ENCODE peak calls at places on chromosomes 16 and 17, in five cellular contexts. D is A549, C is breast epithelium, I is ovary, R is esophagus muscularis mucosa. U is an unnamed sample.

GRCh38 chr16:28237754-28238357 is 26.1 kb upstream of the XPO6 start:
- DNase-seq in C (no peak), I (no peak), R (no peak), D (no peak), U (no peak)

GRCh38 chr16:75927824-75928223 is 201.5 kb upstream of the CPHXL start:
- DNase-seq in D (no peak), R (no peak), C (no peak), I (no peak), U (no peak)

GRCh38 chr17:79114455-79115301 is 40.1 kb downstream of the ENGASE start:
- DNase-seq in C (no peak), D (no peak), I (no peak), R (no peak), U (peak; percentile 83)

GRCh38 chr17:76707985-76708807 is 2.6 kb downstream of the MXRA7 start:
- DNase-seq in I (no peak), R (no peak), C (no peak), D (no peak), U (peak; percentile 73)

GRCh38 chr17:79777844-79778503 is at the start of gene CBX2:
- DNase-seq in R (no peak), I (peak; percentile 78), C (no peak), D (peak; percentile 92), U (peak; percentile 86)

GRCh38 chr17:32627233-32628008 is 140.6 kb downstream of the CDK5R1 start:
- DNase-seq in D (no peak), R (no peak), I (peak; percentile 53), C (no peak), U (no peak)

GRCh38 chr16:28884045-28884444 is 5.8 kb downstream of the ATP2A1 start:
- DNase-seq in D (no peak), I (no peak), C (no peak), R (no peak), U (no peak)

GRCh38 chr17:80331820-80332219 is 71.2 kb downstream of the RNF213 start:
- DNase-seq in C (no peak), R (no peak), I (no peak), D (no peak), U (no peak)

GRCh38 chr16:88305176-88305575 is 77.6 kb upstream of the ZNF469 start:
- DNase-seq in D (no peak), C (no peak), I (no peak), R (no peak), U (no peak)

GRCh38 chr16:57813466-57813865 is 11.2 kb upstream of the KIFC3 start:
- DNase-seq in I (no peak), D (no peak), C (no peak), R (no peak), U (no peak)

GRCh38 chr17:80925668-80926067 is 66.0 kb upstream of the CHMP6 start:
- DNase-seq in D (no peak), R (no peak), C (no peak), I (no peak), U (peak; percentile 52)

GRCh38 chr17:16122697-16123434 is 92.5 kb downstream of the NCOR1 start:
- DNase-seq in I (no peak), D (no peak), C (no peak), R (no peak), U (no peak)

GRCh38 chr16:56603589-56603988 is 4.8 kb upstream of the MT2A start:
- DNase-seq in D (peak; percentile 67), C (peak; percentile 56), I (no peak), R (no peak), U (no peak)

GRCh38 chr16:81730090-81731051 is 48.7 kb upstream of the PLCG2 start:
- DNase-seq in D (peak; percentile 95), C (peak; percentile 61), R (no peak), I (peak; percentile 92), U (peak; percentile 95)

GRCh38 chr17:2690165-2691068 is 21.1 kb downstream of the CLUH start:
- DNase-seq in C (peak; percentile 16), D (no peak), R (no peak), I (no peak), U (peak; percentile 65)

GRCh38 chr17:35932576-35932975 is 2.0 kb upstream of the RDM1 start:
- DNase-seq in C (no peak), D (no peak), R (no peak), I (no peak), U (no peak)

GRCh38 chr17:36188891-36189306 is 7.7 kb downstream of the CCL3L1 start:
- DNase-seq in D (no peak), R (no peak), C (peak; percentile 74), I (no peak), U (no peak)

GRCh38 chr17:56595831-56596740 is 2.6 kb downstream of the NOG start:
- DNase-seq in R (no peak), I (no peak), D (no peak), C (no peak), U (no peak)

GRCh38 chr17:45438931-45439610 is 6.4 kb upstream of the ARHGAP27 start:
- DNase-seq in I (no peak), R (no peak), D (no peak), C (no peak), U (peak; percentile 56)

GRCh38 chr17:66630828-66631472 is 204.0 kb upstream of the CACNG5 start:
- DNase-seq in C (no peak), R (no peak), I (no peak), D (no peak), U (no peak)

GRCh38 chr16:56329887-56330286 is 95.5 kb downstream of the AMFR start:
- DNase-seq in I (no peak), R (no peak), C (no peak), D (no peak), U (no peak)

GRCh38 chr16:24861461-24861860 is 15.7 kb downstream of the SLC5A11 start:
- DNase-seq in D (no peak), I (no peak), R (no peak), C (no peak), U (no peak)

GRCh38 chr16:2009791-2010510 is at the start of gene ZNF598:
- DNase-seq in R (no peak), I (peak; percentile 79), C (peak; percentile 56), D (peak; percentile 84), U (peak; percentile 91)

GRCh38 chr16:10383626-10384025 is 2.2 kb upstream of the ATF7IP2 start:
- DNase-seq in I (no peak), C (no peak), R (no peak), D (no peak), U (no peak)

GRCh38 chr16:67393790-67394270 is 532 bp upstream of the TPPP3 start:
- DNase-seq in D (no peak), C (no peak), I (no peak), R (no peak), U (peak; percentile 65)
- H3K4me1 ChIP-seq in D (peaks cover 15% of the 10 kb centered on the region), C (peaks cover 6% of the 10 kb centered on the region), I (peaks cover 10% of the 10 kb centered on the region), R (peaks cover 92% of the 10 kb centered on the region), U (peaks cover 64% of the 10 kb centered on the region)

GRCh38 chr17:40547079-40547784 is 18.0 kb downstream of the CCR7 start:
- DNase-seq in R (peak; percentile 68), D (no peak), C (peak; percentile 88), I (no peak), U (peak; percentile 65)
- TF ChIP-seq POLR2A in R (no peak), D (no peak), C (no peak), I (no peak), U (no peak)

DNA sequence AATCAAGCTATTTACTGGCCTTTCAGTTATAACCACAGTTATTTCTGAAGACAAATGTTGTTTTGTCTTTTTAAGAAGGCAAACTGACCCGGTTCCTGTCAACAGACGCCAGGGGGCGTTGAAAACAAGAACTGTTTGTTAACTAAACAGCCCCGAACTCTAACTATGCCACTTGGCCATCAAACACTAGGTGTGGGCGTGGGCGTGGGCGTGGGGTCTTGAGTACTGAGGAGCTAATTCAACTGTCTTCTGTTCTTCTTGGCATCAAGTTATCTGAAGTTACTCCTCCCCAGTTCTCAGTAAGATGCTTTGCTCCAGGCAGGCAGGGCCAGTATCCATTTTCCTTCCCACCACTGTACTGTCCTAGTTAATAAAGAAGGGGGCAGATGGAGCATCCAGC is 63.3 kb upstream of the MTMR4 start:
- DNase-seq in D (peak; percentile 53), I (peak; percentile 11), R (no peak), C (peak; percentile 30), U (no peak)
- H3K4me1 ChIP-seq in D (peaks cover 14% of the 10 kb centered on the region), I (no peaks in the 10 kb centered on the region), R (no peaks in the 10 kb centered on the region), C (no peaks in the 10 kb centered on the region), U (no peaks in the 10 kb centered on the region)

GRCh38 chr17:74987418-74987908 is at the start of gene CDR2L:
- DNase-seq in D (peak; percentile 94), C (peak; percentile 96), I (peak; percentile 95), R (peak; percentile 99), U (peak; percentile 99)
- TF ChIP-seq POLR2A in D (peak; percentile 95), C (peak; percentile 31), I (peak; percentile 62), R (peak; percentile 67), U (peak; percentile 28)

GRCh38 chr17:40614431-40615294 is 33.0 kb downstream of the SMARCE1 start:
- DNase-seq in D (no peak), R (peak; percentile 88), I (no peak), C (no peak), U (no peak)
- H3K4me1 ChIP-seq in D (peaks cover 11% of the 10 kb centered on the region), R (peaks cover 14% of the 10 kb centered on the region), I (peaks cover 9% of the 10 kb centered on the region), C (no peaks in the 10 kb centered on the region), U (peaks cover 3% of the 10 kb centered on the region)

DNA sequence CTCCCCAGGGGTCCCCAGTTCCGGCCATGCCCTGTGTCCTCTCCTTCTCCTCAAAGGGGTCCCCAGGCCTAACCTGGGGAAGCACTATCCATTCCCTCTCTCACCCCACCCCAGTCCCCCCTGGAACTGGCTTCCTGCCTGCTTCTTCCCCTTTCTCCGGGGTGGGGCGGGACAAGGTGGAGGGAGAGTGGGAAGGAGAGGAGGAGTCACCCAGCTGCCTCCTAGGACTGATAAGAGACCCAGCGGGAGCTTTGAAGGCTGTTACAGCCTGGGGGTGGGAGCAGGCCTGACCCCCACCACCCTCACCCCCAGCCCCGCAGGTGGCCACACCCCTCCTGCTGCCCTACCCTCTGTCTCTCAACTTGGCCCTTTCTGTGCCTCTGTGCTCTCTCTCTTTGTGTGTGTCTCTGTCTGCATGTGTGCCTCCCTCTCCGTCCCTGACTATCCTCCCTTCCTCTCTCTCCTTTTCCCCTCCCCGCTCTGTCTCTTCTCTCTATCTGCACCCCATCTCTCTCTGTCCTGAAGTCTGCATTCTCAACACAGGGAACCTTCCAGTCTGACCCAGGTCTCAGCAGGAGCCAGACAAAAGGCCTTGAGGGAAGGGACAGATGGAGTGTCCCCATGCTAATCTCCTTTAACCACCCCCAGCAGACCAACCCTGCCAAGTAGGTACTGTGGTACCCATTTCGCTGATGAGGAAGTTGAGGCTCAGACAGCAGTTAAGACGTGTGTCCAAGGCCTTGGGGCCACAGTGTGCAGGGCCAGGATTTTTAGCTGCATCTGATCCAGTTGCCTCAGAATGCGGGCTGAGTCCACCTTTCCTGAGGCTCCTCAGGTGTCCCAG is 66.1 kb downstream of the RAB11FIP4 start:
- DNase-seq in R (no peak), I (no peak), D (no peak), C (no peak), U (no peak)
- TF ChIP-seq POLR2A in R (no peak), I (no peak), D (no peak), C (no peak), U (no peak)

GRCh38 chr16:85618509-85618908 is 5.4 kb downstream of the GSE1 start:
- DNase-seq in D (no peak), R (no peak), C (no peak), I (no peak), U (no peak)

GRCh38 chr16:85619089-85619850 is 6.1 kb downstream of the GSE1 start:
- DNase-seq in D (no peak), I (no peak), C (no peak), R (no peak), U (no peak)

GRCh38 chr16:85616608-85617311 is 3.6 kb downstream of the GSE1 start:
- DNase-seq in C (no peak), R (no peak), D (no peak), I (peak; percentile 48), U (no peak)

GRCh38 chr16:85615852-85616607 is 2.9 kb downstream of the GSE1 start:
- DNase-seq in R (peak; percentile 94), D (peak; percentile 84), C (peak; percentile 71), I (peak; percentile 62), U (peak; percentile 91)

GRCh38 chr16:85617948-85618347 is 4.8 kb downstream of the GSE1 start:
- DNase-seq in I (no peak), R (no peak), D (no peak), C (peak; percentile 68), U (no peak)
- H3K4me1 ChIP-seq in I (peaks cover 7% of the 10 kb centered on the region), R (peaks cover 43% of the 10 kb centered on the region), D (peaks cover 36% of the 10 kb centered on the region), C (peaks cover 12% of the 10 kb centered on the region), U (peaks cover 50% of the 10 kb centered on the region)